ENCODE peak calls at places on chromosomes 7 and 10, in seven cellular contexts. W is adrenal gland, Y is breast epithelium, R is heart left ventricle, X is transverse colon, Z is hepatocyte, D is colonic mucosa. H is an unnamed sample. For H3K9me3 and H3K27me3, the result is how much of the 10 kb centered on the place peaks cover.

GRCh38 chr10:59508956-59509355 is 146.6 kb upstream of the FAM13C start:
- DNase-seq in W (no peak), Y (no peak), R (no peak), X (no peak), Z (no peak), D (no peak), H (no peak)

GRCh38 chr10:8050561-8051108 is 3.9 kb upstream of the GATA3 start:
- DNase-seq in W (no peak), Y (no peak), R (no peak), X (no peak), Z (peak), D (no peak), H (peak)

GRCh38 chr7:128032605-128033235 is 1.5 kb upstream of the LRRC4 start:
- DNase-seq in W (no peak), Y (no peak), R (peak), X (no peak), Z (no peak), D (no peak), H (no peak)

GRCh38 chr7:84258628-84259027 is 64.0 kb upstream of the SEMA3A start:
- DNase-seq in W (no peak), Y (no peak), R (no peak), X (no peak), Z (no peak), D (no peak), H (no peak)

GRCh38 chr7:94274828-94275227 is 119.9 kb upstream of the COL1A2 start:
- DNase-seq in W (no peak), Y (no peak), R (no peak), X (no peak), Z (no peak), D (no peak), H (no peak)

GRCh38 chr7:140033036-140033435 is 29.7 kb downstream of the PARP12 start:
- DNase-seq in W (no peak), Y (no peak), R (no peak), X (no peak), Z (no peak), D (no peak), H (no peak)

GRCh38 chr10:112812571-112812970 is 137.5 kb upstream of the TCF7L2 start:
- DNase-seq in W (no peak), Y (no peak), R (no peak), X (no peak), Z (no peak), D (no peak), H (no peak)

GRCh38 chr7:150451097-150451793 is 815 bp downstream of the GIMAP8 start:
- DNase-seq in W (peak), Y (no peak), R (peak), X (peak), Z (no peak), D (peak), H (no peak)

GRCh38 chr7:42192851-42193456 is 44.1 kb downstream of the GLI3 start:
- DNase-seq in W (no peak), Y (no peak), R (no peak), X (no peak), Z (peak), D (no peak), H (no peak)

GRCh38 chr10:80133221-80133620 is 691 bp downstream of the PLAC9 start:
- DNase-seq in W (no peak), Y (no peak), R (peak), X (no peak), Z (no peak), D (no peak), H (peak)

GRCh38 chr10:14674376-14675050 is 100.2 kb downstream of the FAM107B start:
- DNase-seq in W (no peak), Y (no peak), R (no peak), X (peak), Z (peak), D (peak), H (no peak)

GRCh38 chr7:47326220-47326619 is 255.7 kb downstream of the TNS3 start:
- DNase-seq in W (no peak), Y (peak), R (no peak), X (no peak), Z (peak), D (no peak), H (peak)

GRCh38 chr10:122251459-122252255 is 19.4 kb upstream of the BTBD16 start:
- DNase-seq in W (no peak), Y (no peak), R (no peak), X (no peak), Z (no peak), D (no peak), H (no peak)

GRCh38 chr7:4080954-4081353 is 601.1 kb upstream of the FOXK1 start:
- DNase-seq in W (no peak), Y (no peak), R (no peak), X (no peak), Z (no peak), D (no peak), H (no peak)

GRCh38 chr10:767794-768193 is 78.3 kb upstream of the DIP2C start:
- DNase-seq in W (no peak), Y (no peak), R (no peak), X (no peak), Z (no peak), D (no peak), H (no peak)

GRCh38 chr10:771647-772046 is 82.2 kb upstream of the DIP2C start:
- DNase-seq in W (no peak), Y (no peak), R (no peak), X (no peak), Z (no peak), D (no peak), H (no peak)

GRCh38 chr10:770975-771374 is 81.5 kb upstream of the DIP2C start:
- DNase-seq in W (no peak), Y (no peak), R (no peak), X (no peak), Z (no peak), D (peak), H (no peak)

GRCh38 chr10:772227-772637 is 82.8 kb upstream of the DIP2C start:
- DNase-seq in W (no peak), Y (no peak), R (no peak), X (no peak), Z (no peak), D (no peak), H (no peak)

GRCh38 chr10:767211-767610 is 77.7 kb upstream of the DIP2C start:
- DNase-seq in W (peak), Y (no peak), R (no peak), X (no peak), Z (no peak), D (no peak), H (no peak)
- H3K9me3 ChIP-seq in W (under half), Y (under half), R (under half), X (under half), Z (under half), D (under half), H (under half)

GRCh38 chr7:43868681-43869017 is 668 bp downstream of the MRPS24 start:
- DNase-seq in W (no peak), Y (no peak), R (no peak), X (no peak), Z (no peak), D (no peak), H (no peak)
- H3K4me3 ChIP-seq in W (peak), Y (peak), R (peak), X (peak), Z (peak), D (peak), H (peak)

DNA sequence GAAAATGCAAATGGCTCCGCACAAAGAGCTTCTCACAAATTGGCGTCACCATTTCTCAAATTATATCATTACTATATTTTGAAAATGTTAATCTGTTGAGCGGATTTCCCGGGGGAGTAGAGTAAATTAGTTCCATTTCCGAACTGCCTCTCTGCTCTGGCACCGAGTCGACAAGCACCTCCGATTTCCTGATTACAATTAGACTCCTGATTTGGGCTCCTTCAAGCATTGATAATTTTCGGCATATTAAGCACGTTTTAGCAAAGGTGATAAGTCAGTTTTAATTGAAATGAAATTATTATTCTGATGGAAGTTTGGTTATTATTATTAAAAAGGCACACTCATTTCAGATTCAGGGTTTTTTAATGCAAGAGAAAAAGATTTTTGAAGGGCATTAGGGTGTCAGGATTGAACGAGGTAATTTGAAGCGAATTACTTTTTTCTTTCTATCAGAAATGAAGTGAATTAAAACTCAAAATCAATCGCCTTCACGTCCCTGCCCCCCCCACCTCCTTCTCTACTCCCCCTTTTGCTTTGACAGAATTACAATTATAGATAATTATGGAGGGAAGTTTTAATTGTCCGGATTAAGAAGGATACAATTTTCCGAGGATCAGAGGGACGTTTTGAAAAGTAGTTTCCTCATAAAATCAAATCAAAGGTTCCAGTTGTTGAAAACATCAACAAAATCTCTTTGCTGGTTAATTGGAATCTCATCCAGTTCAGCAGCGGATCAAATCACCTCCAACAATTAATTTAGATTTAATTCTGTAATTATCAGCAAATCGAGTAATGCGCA is 3.9 kb upstream of the UNCX start:
- DNase-seq in W (no peak), Y (no peak), R (no peak), X (no peak), Z (no peak), D (no peak), H (no peak)
- H3K27me3 ChIP-seq in W (half or more), Y (half or more), R (half or more), X (half or more), Z (half or more), D (half or more), H (under half)

GRCh38 chr10:130301026-130301892 is 165.1 kb downstream of the GLRX3 start:
- DNase-seq in W (peak), Y (no peak), R (no peak), X (no peak), Z (no peak), D (peak), H (peak)
- H3K9me3 ChIP-seq in W (under half), Y (under half), R (under half), X (under half), Z (under half), D (under half), H (under half)

H was measured in MG63.